ENCODE peak calls at places on chromosome 1, in nine cellular contexts. One of them, this sample, is unnamed.

GRCh38 chr1:63867429-63868176 is 93.8 kb downstream of the ROR1 start:
- DNase-seq in GM04503: no peak
- DNase-seq in activated T-cell treated with anti-CD3 and anti-CD28 coated beads, Interleukin-2, amount 50 U/mL, for 72 hours: no peak
- DNase-seq in Caki2: no peak
- DNase-seq in AG09309: no peak
- DNase-seq in stimulated activated naive CD8-positive, alpha-beta T cell treated with anti-CD3 and anti-CD28 coated beads, Interleukin-15, Interleukin-2, amounts not matched to agents 100 U/mL and 50 U/mL, for 24 hours: no peak
- DNase-seq in activated CD4-positive, alpha-beta T cell treated with anti-CD3 and anti-CD28 coated beads for 24 hours: no peak
- DNase-seq in sciatic nerve: no peak
- DNase-seq in heart left ventricle: no peak
- DNase-seq in this sample: no peak

GRCh38 chr1:91018006-91018405 is 3.8 kb downstream of the ZNF644 start:
- DNase-seq in Caki2: no peak
- DNase-seq in sciatic nerve: no peak
- DNase-seq in activated CD4-positive, alpha-beta T cell treated with anti-CD3 and anti-CD28 coated beads for 24 hours: no peak
- DNase-seq in stimulated activated naive CD8-positive, alpha-beta T cell treated with anti-CD3 and anti-CD28 coated beads, Interleukin-15, Interleukin-2, amounts not matched to agents 100 U/mL and 50 U/mL, for 24 hours: no peak
- DNase-seq in activated T-cell treated with anti-CD3 and anti-CD28 coated beads, Interleukin-2, amount 50 U/mL, for 72 hours: no peak
- DNase-seq in GM04503: no peak
- DNase-seq in AG09309: no peak
- DNase-seq in heart left ventricle: no peak
- DNase-seq in this sample: no peak

GRCh38 chr1:47592296-47592975 is 154.6 kb downstream of the FOXD2 start:
- DNase-seq in sciatic nerve: no peak
- DNase-seq in activated T-cell treated with anti-CD3 and anti-CD28 coated beads, Interleukin-2, amount 50 U/mL, for 72 hours: no peak
- DNase-seq in activated CD4-positive, alpha-beta T cell treated with anti-CD3 and anti-CD28 coated beads for 24 hours: no peak
- DNase-seq in AG09309: no peak
- DNase-seq in heart left ventricle: no peak
- DNase-seq in stimulated activated naive CD8-positive, alpha-beta T cell treated with anti-CD3 and anti-CD28 coated beads, Interleukin-15, Interleukin-2, amounts not matched to agents 100 U/mL and 50 U/mL, for 24 hours: no peak
- DNase-seq in Caki2: no peak
- DNase-seq in GM04503: no peak
- DNase-seq in this sample: no peak

GRCh38 chr1:202069670-202070069 is 53.0 kb upstream of the GPR37L1 start:
- DNase-seq in activated T-cell treated with anti-CD3 and anti-CD28 coated beads, Interleukin-2, amount 50 U/mL, for 72 hours: no peak
- DNase-seq in heart left ventricle: no peak
- DNase-seq in AG09309: no peak
- DNase-seq in GM04503: no peak
- DNase-seq in Caki2: no peak
- DNase-seq in sciatic nerve: no peak
- DNase-seq in activated CD4-positive, alpha-beta T cell treated with anti-CD3 and anti-CD28 coated beads for 24 hours: no peak
- DNase-seq in stimulated activated naive CD8-positive, alpha-beta T cell treated with anti-CD3 and anti-CD28 coated beads, Interleukin-15, Interleukin-2, amounts not matched to agents 100 U/mL and 50 U/mL, for 24 hours: no peak
- DNase-seq in this sample: no peak

GRCh38 chr1:192485692-192486436 is 89.7 kb upstream of the RGS1 start:
- DNase-seq in Caki2: peak
- DNase-seq in stimulated activated naive CD8-positive, alpha-beta T cell treated with anti-CD3 and anti-CD28 coated beads, Interleukin-15, Interleukin-2, amounts not matched to agents 100 U/mL and 50 U/mL, for 24 hours: no peak
- DNase-seq in AG09309: peak
- DNase-seq in activated T-cell treated with anti-CD3 and anti-CD28 coated beads, Interleukin-2, amount 50 U/mL, for 72 hours: no peak
- DNase-seq in sciatic nerve: peak
- DNase-seq in activated CD4-positive, alpha-beta T cell treated with anti-CD3 and anti-CD28 coated beads for 24 hours: no peak
- DNase-seq in GM04503: peak
- DNase-seq in heart left ventricle: peak
- DNase-seq in this sample: peak

GRCh38 chr1:203217139-203217621 is 12.3 kb downstream of the CHIT1 start:
- DNase-seq in activated CD4-positive, alpha-beta T cell treated with anti-CD3 and anti-CD28 coated beads for 24 hours: no peak
- DNase-seq in sciatic nerve: no peak
- DNase-seq in AG09309: no peak
- DNase-seq in stimulated activated naive CD8-positive, alpha-beta T cell treated with anti-CD3 and anti-CD28 coated beads, Interleukin-15, Interleukin-2, amounts not matched to agents 100 U/mL and 50 U/mL, for 24 hours: no peak
- DNase-seq in Caki2: peak
- DNase-seq in heart left ventricle: no peak
- DNase-seq in activated T-cell treated with anti-CD3 and anti-CD28 coated beads, Interleukin-2, amount 50 U/mL, for 72 hours: no peak
- DNase-seq in GM04503: no peak
- DNase-seq in this sample: no peak

GRCh38 chr1:2240251-2241156 is 12.4 kb downstream of the SKI start:
- DNase-seq in AG09309: no peak
- DNase-seq in activated T-cell treated with anti-CD3 and anti-CD28 coated beads, Interleukin-2, amount 50 U/mL, for 72 hours: no peak
- DNase-seq in Caki2: no peak
- DNase-seq in sciatic nerve: peak
- DNase-seq in activated CD4-positive, alpha-beta T cell treated with anti-CD3 and anti-CD28 coated beads for 24 hours: no peak
- DNase-seq in stimulated activated naive CD8-positive, alpha-beta T cell treated with anti-CD3 and anti-CD28 coated beads, Interleukin-15, Interleukin-2, amounts not matched to agents 100 U/mL and 50 U/mL, for 24 hours: no peak
- DNase-seq in GM04503: no peak
- DNase-seq in heart left ventricle: peak
- DNase-seq in this sample: no peak

GRCh38 chr1:246153796-246154212 is 353.3 kb downstream of the SMYD3 start:
- DNase-seq in activated T-cell treated with anti-CD3 and anti-CD28 coated beads, Interleukin-2, amount 50 U/mL, for 72 hours: no peak
- DNase-seq in activated CD4-positive, alpha-beta T cell treated with anti-CD3 and anti-CD28 coated beads for 24 hours: no peak
- DNase-seq in stimulated activated naive CD8-positive, alpha-beta T cell treated with anti-CD3 and anti-CD28 coated beads, Interleukin-15, Interleukin-2, amounts not matched to agents 100 U/mL and 50 U/mL, for 24 hours: no peak
- DNase-seq in sciatic nerve: no peak
- DNase-seq in heart left ventricle: no peak
- DNase-seq in Caki2: no peak
- DNase-seq in AG09309: no peak
- DNase-seq in GM04503: no peak
- DNase-seq in this sample: no peak

GRCh38 chr1:38477811-38478210 is 381.8 kb downstream of the RRAGC start:
- DNase-seq in activated T-cell treated with anti-CD3 and anti-CD28 coated beads, Interleukin-2, amount 50 U/mL, for 72 hours: no peak
- DNase-seq in AG09309: no peak
- DNase-seq in stimulated activated naive CD8-positive, alpha-beta T cell treated with anti-CD3 and anti-CD28 coated beads, Interleukin-15, Interleukin-2, amounts not matched to agents 100 U/mL and 50 U/mL, for 24 hours: no peak
- DNase-seq in Caki2: no peak
- DNase-seq in GM04503: no peak
- DNase-seq in heart left ventricle: no peak
- DNase-seq in activated CD4-positive, alpha-beta T cell treated with anti-CD3 and anti-CD28 coated beads for 24 hours: no peak
- DNase-seq in sciatic nerve: no peak
- DNase-seq in this sample: no peak

GRCh38 chr1:147627435-147628110 is 42.8 kb downstream of the ACP6 start:
- DNase-seq in Caki2: peak
- DNase-seq in AG09309: peak
- DNase-seq in sciatic nerve: no peak
- DNase-seq in activated T-cell treated with anti-CD3 and anti-CD28 coated beads, Interleukin-2, amount 50 U/mL, for 72 hours: peak
- DNase-seq in activated CD4-positive, alpha-beta T cell treated with anti-CD3 and anti-CD28 coated beads for 24 hours: peak
- DNase-seq in heart left ventricle: peak
- DNase-seq in stimulated activated naive CD8-positive, alpha-beta T cell treated with anti-CD3 and anti-CD28 coated beads, Interleukin-15, Interleukin-2, amounts not matched to agents 100 U/mL and 50 U/mL, for 24 hours: peak
- DNase-seq in GM04503: no peak
- DNase-seq in this sample: peak

GRCh38 chr1:51752073-51752948 is 126.2 kb downstream of the NRDC start:
- DNase-seq in GM04503: no peak
- DNase-seq in Caki2: no peak
- DNase-seq in heart left ventricle: no peak
- DNase-seq in AG09309: no peak
- DNase-seq in activated T-cell treated with anti-CD3 and anti-CD28 coated beads, Interleukin-2, amount 50 U/mL, for 72 hours: no peak
- DNase-seq in sciatic nerve: no peak
- DNase-seq in stimulated activated naive CD8-positive, alpha-beta T cell treated with anti-CD3 and anti-CD28 coated beads, Interleukin-15, Interleukin-2, amounts not matched to agents 100 U/mL and 50 U/mL, for 24 hours: no peak
- DNase-seq in activated CD4-positive, alpha-beta T cell treated with anti-CD3 and anti-CD28 coated beads for 24 hours: no peak
- DNase-seq in this sample: no peak

GRCh38 chr1:167645625-167646410 is 15.8 kb downstream of the RCSD1 start:
- DNase-seq in Caki2: no peak
- DNase-seq in GM04503: no peak
- DNase-seq in activated CD4-positive, alpha-beta T cell treated with anti-CD3 and anti-CD28 coated beads for 24 hours: no peak
- DNase-seq in heart left ventricle: no peak
- DNase-seq in AG09309: no peak
- DNase-seq in activated T-cell treated with anti-CD3 and anti-CD28 coated beads, Interleukin-2, amount 50 U/mL, for 72 hours: no peak
- DNase-seq in stimulated activated naive CD8-positive, alpha-beta T cell treated with anti-CD3 and anti-CD28 coated beads, Interleukin-15, Interleukin-2, amounts not matched to agents 100 U/mL and 50 U/mL, for 24 hours: no peak
- DNase-seq in sciatic nerve: no peak
- DNase-seq in this sample: no peak

GRCh38 chr1:116255486-116255885 is 117.6 kb upstream of the ATP1A1 start:
- DNase-seq in sciatic nerve: no peak
- DNase-seq in GM04503: no peak
- DNase-seq in activated T-cell treated with anti-CD3 and anti-CD28 coated beads, Interleukin-2, amount 50 U/mL, for 72 hours: no peak
- DNase-seq in Caki2: no peak
- DNase-seq in activated CD4-positive, alpha-beta T cell treated with anti-CD3 and anti-CD28 coated beads for 24 hours: no peak
- DNase-seq in AG09309: no peak
- DNase-seq in stimulated activated naive CD8-positive, alpha-beta T cell treated with anti-CD3 and anti-CD28 coated beads, Interleukin-15, Interleukin-2, amounts not matched to agents 100 U/mL and 50 U/mL, for 24 hours: no peak
- DNase-seq in heart left ventricle: no peak
- DNase-seq in this sample: no peak

GRCh38 chr1:88883156-88883555 is 8.2 kb downstream of the GTF2B start:
- DNase-seq in activated CD4-positive, alpha-beta T cell treated with anti-CD3 and anti-CD28 coated beads for 24 hours: no peak
- DNase-seq in Caki2: no peak
- DNase-seq in AG09309: no peak
- DNase-seq in activated T-cell treated with anti-CD3 and anti-CD28 coated beads, Interleukin-2, amount 50 U/mL, for 72 hours: no peak
- DNase-seq in stimulated activated naive CD8-positive, alpha-beta T cell treated with anti-CD3 and anti-CD28 coated beads, Interleukin-15, Interleukin-2, amounts not matched to agents 100 U/mL and 50 U/mL, for 24 hours: no peak
- DNase-seq in GM04503: no peak
- DNase-seq in heart left ventricle: no peak
- DNase-seq in sciatic nerve: no peak
- DNase-seq in this sample: no peak

GRCh38 chr1:2555634-2556276 is 416 bp upstream of the TNFRSF14 start:
- DNase-seq in GM04503: no peak
- DNase-seq in stimulated activated naive CD8-positive, alpha-beta T cell treated with anti-CD3 and anti-CD28 coated beads, Interleukin-15, Interleukin-2, amounts not matched to agents 100 U/mL and 50 U/mL, for 24 hours: peak
- DNase-seq in Caki2: no peak
- DNase-seq in heart left ventricle: peak
- DNase-seq in AG09309: no peak
- DNase-seq in sciatic nerve: peak
- DNase-seq in activated T-cell treated with anti-CD3 and anti-CD28 coated beads, Interleukin-2, amount 50 U/mL, for 72 hours: peak
- DNase-seq in activated CD4-positive, alpha-beta T cell treated with anti-CD3 and anti-CD28 coated beads for 24 hours: peak
- DNase-seq in this sample: no peak

GRCh38 chr1:189616893-189617292 is 860.8 kb downstream of the BRINP3 start:
- DNase-seq in GM04503: no peak
- DNase-seq in activated T-cell treated with anti-CD3 and anti-CD28 coated beads, Interleukin-2, amount 50 U/mL, for 72 hours: no peak
- DNase-seq in heart left ventricle: no peak
- DNase-seq in sciatic nerve: no peak
- DNase-seq in activated CD4-positive, alpha-beta T cell treated with anti-CD3 and anti-CD28 coated beads for 24 hours: no peak
- DNase-seq in stimulated activated naive CD8-positive, alpha-beta T cell treated with anti-CD3 and anti-CD28 coated beads, Interleukin-15, Interleukin-2, amounts not matched to agents 100 U/mL and 50 U/mL, for 24 hours: no peak
- DNase-seq in AG09309: no peak
- DNase-seq in Caki2: peak
- DNase-seq in this sample: peak

GRCh38 chr1:242318140-242318539 is 206.4 kb downstream of the PLD5 start:
- DNase-seq in stimulated activated naive CD8-positive, alpha-beta T cell treated with anti-CD3 and anti-CD28 coated beads, Interleukin-15, Interleukin-2, amounts not matched to agents 100 U/mL and 50 U/mL, for 24 hours: no peak
- DNase-seq in AG09309: no peak
- DNase-seq in activated T-cell treated with anti-CD3 and anti-CD28 coated beads, Interleukin-2, amount 50 U/mL, for 72 hours: no peak
- DNase-seq in sciatic nerve: no peak
- DNase-seq in GM04503: no peak
- DNase-seq in activated CD4-positive, alpha-beta T cell treated with anti-CD3 and anti-CD28 coated beads for 24 hours: no peak
- DNase-seq in Caki2: no peak
- DNase-seq in heart left ventricle: no peak
- DNase-seq in this sample: no peak

GRCh38 chr1:47738560-47739182 is 258.5 kb downstream of the TRABD2B start:
- DNase-seq in AG09309: no peak
- DNase-seq in activated CD4-positive, alpha-beta T cell treated with anti-CD3 and anti-CD28 coated beads for 24 hours: no peak
- DNase-seq in stimulated activated naive CD8-positive, alpha-beta T cell treated with anti-CD3 and anti-CD28 coated beads, Interleukin-15, Interleukin-2, amounts not matched to agents 100 U/mL and 50 U/mL, for 24 hours: no peak
- DNase-seq in sciatic nerve: peak
- DNase-seq in heart left ventricle: no peak
- DNase-seq in GM04503: no peak
- DNase-seq in activated T-cell treated with anti-CD3 and anti-CD28 coated beads, Interleukin-2, amount 50 U/mL, for 72 hours: no peak
- DNase-seq in Caki2: peak
- DNase-seq in this sample: peak

GRCh38 chr1:26284597-26285351 is 4.9 kb downstream of the SH3BGRL3 start:
- DNase-seq in activated T-cell treated with anti-CD3 and anti-CD28 coated beads, Interleukin-2, amount 50 U/mL, for 72 hours: peak
- DNase-seq in Caki2: peak
- DNase-seq in sciatic nerve: no peak
- DNase-seq in stimulated activated naive CD8-positive, alpha-beta T cell treated with anti-CD3 and anti-CD28 coated beads, Interleukin-15, Interleukin-2, amounts not matched to agents 100 U/mL and 50 U/mL, for 24 hours: peak
- DNase-seq in GM04503: peak
- DNase-seq in activated CD4-positive, alpha-beta T cell treated with anti-CD3 and anti-CD28 coated beads for 24 hours: peak
- DNase-seq in heart left ventricle: peak
- DNase-seq in AG09309: no peak
- DNase-seq in this sample: peak

GRCh38 chr1:12541274-12542137 is 76.5 kb downstream of the DHRS3 start:
- DNase-seq in heart left ventricle: peak
- DNase-seq in GM04503: no peak
- DNase-seq in AG09309: no peak
- DNase-seq in Caki2: peak
- DNase-seq in sciatic nerve: peak
- DNase-seq in stimulated activated naive CD8-positive, alpha-beta T cell treated with anti-CD3 and anti-CD28 coated beads, Interleukin-15, Interleukin-2, amounts not matched to agents 100 U/mL and 50 U/mL, for 24 hours: no peak
- DNase-seq in activated CD4-positive, alpha-beta T cell treated with anti-CD3 and anti-CD28 coated beads for 24 hours: no peak
- DNase-seq in activated T-cell treated with anti-CD3 and anti-CD28 coated beads, Interleukin-2, amount 50 U/mL, for 72 hours: no peak
- DNase-seq in this sample: no peak

GRCh38 chr1:53120659-53121058 is 21.8 kb downstream of the SLC1A7 start:
- DNase-seq in Caki2: no peak
- DNase-seq in GM04503: no peak
- DNase-seq in activated T-cell treated with anti-CD3 and anti-CD28 coated beads, Interleukin-2, amount 50 U/mL, for 72 hours: no peak
- DNase-seq in sciatic nerve: no peak
- DNase-seq in stimulated activated naive CD8-positive, alpha-beta T cell treated with anti-CD3 and anti-CD28 coated beads, Interleukin-15, Interleukin-2, amounts not matched to agents 100 U/mL and 50 U/mL, for 24 hours: no peak
- DNase-seq in AG09309: no peak
- DNase-seq in activated CD4-positive, alpha-beta T cell treated with anti-CD3 and anti-CD28 coated beads for 24 hours: no peak
- DNase-seq in heart left ventricle: no peak
- DNase-seq in this sample: no peak

GRCh38 chr1:6440198-6441126 is 15.9 kb downstream of the ESPN start:
- DNase-seq in activated CD4-positive, alpha-beta T cell treated with anti-CD3 and anti-CD28 coated beads for 24 hours: peak
- DNase-seq in activated T-cell treated with anti-CD3 and anti-CD28 coated beads, Interleukin-2, amount 50 U/mL, for 72 hours: peak
- DNase-seq in Caki2: peak
- DNase-seq in heart left ventricle: no peak
- DNase-seq in stimulated activated naive CD8-positive, alpha-beta T cell treated with anti-CD3 and anti-CD28 coated beads, Interleukin-15, Interleukin-2, amounts not matched to agents 100 U/mL and 50 U/mL, for 24 hours: peak
- DNase-seq in sciatic nerve: no peak
- DNase-seq in AG09309: no peak
- DNase-seq in GM04503: no peak
- DNase-seq in this sample: no peak

GRCh38 chr1:27099904-27100796 is 54.8 kb downstream of the SLC9A1 start:
- DNase-seq in heart left ventricle: peak
- DNase-seq in sciatic nerve: peak
- DNase-seq in stimulated activated naive CD8-positive, alpha-beta T cell treated with anti-CD3 and anti-CD28 coated beads, Interleukin-15, Interleukin-2, amounts not matched to agents 100 U/mL and 50 U/mL, for 24 hours: no peak
- DNase-seq in activated T-cell treated with anti-CD3 and anti-CD28 coated beads, Interleukin-2, amount 50 U/mL, for 72 hours: no peak
- DNase-seq in Caki2: no peak
- DNase-seq in AG09309: no peak
- DNase-seq in GM04503: no peak
- DNase-seq in activated CD4-positive, alpha-beta T cell treated with anti-CD3 and anti-CD28 coated beads for 24 hours: no peak
- DNase-seq in this sample: peak

GRCh38 chr1:75529488-75529887 is 81.4 kb downstream of the SLC44A5 start:
- DNase-seq in Caki2: no peak
- DNase-seq in sciatic nerve: no peak
- DNase-seq in AG09309: no peak
- DNase-seq in activated CD4-positive, alpha-beta T cell treated with anti-CD3 and anti-CD28 coated beads for 24 hours: no peak
- DNase-seq in GM04503: no peak
- DNase-seq in heart left ventricle: no peak
- DNase-seq in activated T-cell treated with anti-CD3 and anti-CD28 coated beads, Interleukin-2, amount 50 U/mL, for 72 hours: no peak
- DNase-seq in stimulated activated naive CD8-positive, alpha-beta T cell treated with anti-CD3 and anti-CD28 coated beads, Interleukin-15, Interleukin-2, amounts not matched to agents 100 U/mL and 50 U/mL, for 24 hours: no peak
- DNase-seq in this sample: peak

GRCh38 chr1:65469126-65469888 is 48.8 kb downstream of the LEPR start:
- DNase-seq in sciatic nerve: no peak
- DNase-seq in GM04503: no peak
- DNase-seq in stimulated activated naive CD8-positive, alpha-beta T cell treated with anti-CD3 and anti-CD28 coated beads, Interleukin-15, Interleukin-2, amounts not matched to agents 100 U/mL and 50 U/mL, for 24 hours: no peak
- DNase-seq in AG09309: no peak
- DNase-seq in heart left ventricle: no peak
- DNase-seq in activated T-cell treated with anti-CD3 and anti-CD28 coated beads, Interleukin-2, amount 50 U/mL, for 72 hours: no peak
- DNase-seq in activated CD4-positive, alpha-beta T cell treated with anti-CD3 and anti-CD28 coated beads for 24 hours: no peak
- DNase-seq in Caki2: no peak
- DNase-seq in this sample: no peak

GRCh38 chr1:95027046-95027445 is 45.7 kb downstream of the ALG14 start:
- DNase-seq in Caki2: no peak
- DNase-seq in sciatic nerve: no peak
- DNase-seq in stimulated activated naive CD8-positive, alpha-beta T cell treated with anti-CD3 and anti-CD28 coated beads, Interleukin-15, Interleukin-2, amounts not matched to agents 100 U/mL and 50 U/mL, for 24 hours: no peak
- DNase-seq in AG09309: no peak
- DNase-seq in heart left ventricle: no peak
- DNase-seq in activated CD4-positive, alpha-beta T cell treated with anti-CD3 and anti-CD28 coated beads for 24 hours: no peak
- DNase-seq in GM04503: no peak
- DNase-seq in activated T-cell treated with anti-CD3 and anti-CD28 coated beads, Interleukin-2, amount 50 U/mL, for 72 hours: no peak
- DNase-seq in this sample: no peak

GRCh38 chr1:154590756-154591155 is 17.2 kb downstream of the ADAR start:
- DNase-seq in AG09309: no peak
- DNase-seq in GM04503: no peak
- DNase-seq in activated T-cell treated with anti-CD3 and anti-CD28 coated beads, Interleukin-2, amount 50 U/mL, for 72 hours: no peak
- DNase-seq in heart left ventricle: no peak
- DNase-seq in stimulated activated naive CD8-positive, alpha-beta T cell treated with anti-CD3 and anti-CD28 coated beads, Interleukin-15, Interleukin-2, amounts not matched to agents 100 U/mL and 50 U/mL, for 24 hours: no peak
- DNase-seq in sciatic nerve: no peak
- DNase-seq in Caki2: no peak
- DNase-seq in activated CD4-positive, alpha-beta T cell treated with anti-CD3 and anti-CD28 coated beads for 24 hours: no peak
- DNase-seq in this sample: no peak

GRCh38 chr1:238396140-238396539 is 505.4 kb upstream of the ZP4 start:
- DNase-seq in Caki2: no peak
- DNase-seq in sciatic nerve: no peak
- DNase-seq in GM04503: no peak
- DNase-seq in AG09309: no peak
- DNase-seq in heart left ventricle: no peak
- DNase-seq in activated CD4-positive, alpha-beta T cell treated with anti-CD3 and anti-CD28 coated beads for 24 hours: no peak
- DNase-seq in activated T-cell treated with anti-CD3 and anti-CD28 coated beads, Interleukin-2, amount 50 U/mL, for 72 hours: no peak
- DNase-seq in stimulated activated naive CD8-positive, alpha-beta T cell treated with anti-CD3 and anti-CD28 coated beads, Interleukin-15, Interleukin-2, amounts not matched to agents 100 U/mL and 50 U/mL, for 24 hours: no peak
- DNase-seq in this sample: no peak

GRCh38 chr1:68313736-68314594 is 81.6 kb upstream of the WLS start:
- DNase-seq in Caki2: no peak
- DNase-seq in sciatic nerve: no peak
- DNase-seq in stimulated activated naive CD8-positive, alpha-beta T cell treated with anti-CD3 and anti-CD28 coated beads, Interleukin-15, Interleukin-2, amounts not matched to agents 100 U/mL and 50 U/mL, for 24 hours: no peak
- DNase-seq in activated T-cell treated with anti-CD3 and anti-CD28 coated beads, Interleukin-2, amount 50 U/mL, for 72 hours: no peak
- DNase-seq in GM04503: no peak
- DNase-seq in activated CD4-positive, alpha-beta T cell treated with anti-CD3 and anti-CD28 coated beads for 24 hours: no peak
- DNase-seq in AG09309: no peak
- DNase-seq in heart left ventricle: no peak
- DNase-seq in this sample: no peak

GRCh38 chr1:31977361-31978131 is 36.1 kb upstream of the KHDRBS1 start:
- DNase-seq in sciatic nerve: no peak
- DNase-seq in GM04503: peak
- DNase-seq in stimulated activated naive CD8-positive, alpha-beta T cell treated with anti-CD3 and anti-CD28 coated beads, Interleukin-15, Interleukin-2, amounts not matched to agents 100 U/mL and 50 U/mL, for 24 hours: no peak
- DNase-seq in activated T-cell treated with anti-CD3 and anti-CD28 coated beads, Interleukin-2, amount 50 U/mL, for 72 hours: no peak
- DNase-seq in Caki2: no peak
- DNase-seq in activated CD4-positive, alpha-beta T cell treated with anti-CD3 and anti-CD28 coated beads for 24 hours: no peak
- DNase-seq in AG09309: peak
- DNase-seq in heart left ventricle: no peak
- DNase-seq in this sample: no peak

GRCh38 chr1:204453141-204453772 is 41.3 kb downstream of the PIK3C2B start:
- DNase-seq in activated CD4-positive, alpha-beta T cell treated with anti-CD3 and anti-CD28 coated beads for 24 hours: peak
- DNase-seq in stimulated activated naive CD8-positive, alpha-beta T cell treated with anti-CD3 and anti-CD28 coated beads, Interleukin-15, Interleukin-2, amounts not matched to agents 100 U/mL and 50 U/mL, for 24 hours: peak
- DNase-seq in Caki2: no peak
- DNase-seq in AG09309: no peak
- DNase-seq in sciatic nerve: no peak
- DNase-seq in heart left ventricle: no peak
- DNase-seq in GM04503: no peak
- DNase-seq in activated T-cell treated with anti-CD3 and anti-CD28 coated beads, Interleukin-2, amount 50 U/mL, for 72 hours: peak
- DNase-seq in this sample: no peak